ENCODE peak calls at places on chromosomes 7 and 10, in five cellular contexts. One of them, this sample, is unnamed.

GRCh38 chr10:71093531-71093930 is 118.8 kb upstream of the UNC5B start:
- DNase-seq in frontal cortex: no peak
- DNase-seq in OCI-M1: no peak
- DNase-seq in stimulated activated naive CD8-positive, alpha-beta T cell treated with anti-CD3 and anti-CD28 coated beads, Interleukin-15, Interleukin-2, amounts not matched to agents 100 U/mL and 50 U/mL, for 24 hours: no peak
- DNase-seq in NCI-H1105: no peak
- DNase-seq in this sample: no peak

GRCh38 chr10:29736325-29737208 is 101.8 kb upstream of the SVIL start:
- DNase-seq in frontal cortex: peak; percentile 81
- DNase-seq in OCI-M1: no peak
- DNase-seq in stimulated activated naive CD8-positive, alpha-beta T cell treated with anti-CD3 and anti-CD28 coated beads, Interleukin-15, Interleukin-2, amounts not matched to agents 100 U/mL and 50 U/mL, for 24 hours: peak; percentile 24
- DNase-seq in NCI-H1105: peak; percentile 12
- DNase-seq in this sample: peak; percentile 31

GRCh38 chr7:114759347-114760062 is 162.4 kb upstream of the MDFIC start:
- DNase-seq in frontal cortex: no peak
- DNase-seq in OCI-M1: no peak
- DNase-seq in stimulated activated naive CD8-positive, alpha-beta T cell treated with anti-CD3 and anti-CD28 coated beads, Interleukin-15, Interleukin-2, amounts not matched to agents 100 U/mL and 50 U/mL, for 24 hours: no peak
- DNase-seq in NCI-H1105: no peak
- DNase-seq in this sample: no peak

GRCh38 chr10:132497788-132498561 is 39.6 kb upstream of the INPP5A start:
- DNase-seq in frontal cortex: no peak
- DNase-seq in OCI-M1: no peak
- DNase-seq in stimulated activated naive CD8-positive, alpha-beta T cell treated with anti-CD3 and anti-CD28 coated beads, Interleukin-15, Interleukin-2, amounts not matched to agents 100 U/mL and 50 U/mL, for 24 hours: no peak
- DNase-seq in NCI-H1105: no peak
- DNase-seq in this sample: no peak

GRCh38 chr10:100485336-100485735 is 22.5 kb downstream of the WNT8B start:
- DNase-seq in frontal cortex: no peak
- DNase-seq in OCI-M1: no peak
- DNase-seq in stimulated activated naive CD8-positive, alpha-beta T cell treated with anti-CD3 and anti-CD28 coated beads, Interleukin-15, Interleukin-2, amounts not matched to agents 100 U/mL and 50 U/mL, for 24 hours: no peak
- DNase-seq in NCI-H1105: no peak
- DNase-seq in this sample: no peak

GRCh38 chr7:7114575-7115291 is 67.6 kb upstream of the C1GALT1 start:
- DNase-seq in frontal cortex: no peak
- DNase-seq in OCI-M1: no peak
- DNase-seq in stimulated activated naive CD8-positive, alpha-beta T cell treated with anti-CD3 and anti-CD28 coated beads, Interleukin-15, Interleukin-2, amounts not matched to agents 100 U/mL and 50 U/mL, for 24 hours: no peak
- DNase-seq in NCI-H1105: no peak
- DNase-seq in this sample: no peak

GRCh38 chr7:105156731-105157130 is 142.7 kb downstream of the KMT2E start:
- DNase-seq in frontal cortex: no peak
- DNase-seq in OCI-M1: no peak
- DNase-seq in stimulated activated naive CD8-positive, alpha-beta T cell treated with anti-CD3 and anti-CD28 coated beads, Interleukin-15, Interleukin-2, amounts not matched to agents 100 U/mL and 50 U/mL, for 24 hours: no peak
- DNase-seq in NCI-H1105: no peak
- DNase-seq in this sample: no peak

GRCh38 chr10:86782691-86783418 is 26.4 kb downstream of the BMPR1A start:
- DNase-seq in frontal cortex: no peak
- DNase-seq in OCI-M1: no peak
- DNase-seq in stimulated activated naive CD8-positive, alpha-beta T cell treated with anti-CD3 and anti-CD28 coated beads, Interleukin-15, Interleukin-2, amounts not matched to agents 100 U/mL and 50 U/mL, for 24 hours: no peak
- DNase-seq in NCI-H1105: no peak
- DNase-seq in this sample: no peak

GRCh38 chr7:50681451-50682045 is 101.1 kb downstream of the GRB10 start:
- DNase-seq in frontal cortex: no peak
- DNase-seq in OCI-M1: no peak
- DNase-seq in stimulated activated naive CD8-positive, alpha-beta T cell treated with anti-CD3 and anti-CD28 coated beads, Interleukin-15, Interleukin-2, amounts not matched to agents 100 U/mL and 50 U/mL, for 24 hours: no peak
- DNase-seq in NCI-H1105: no peak
- DNase-seq in this sample: no peak

GRCh38 chr10:123974406-123974805 is 82.8 kb upstream of the CPXM2 start:
- DNase-seq in frontal cortex: no peak
- DNase-seq in OCI-M1: peak; percentile 17
- DNase-seq in stimulated activated naive CD8-positive, alpha-beta T cell treated with anti-CD3 and anti-CD28 coated beads, Interleukin-15, Interleukin-2, amounts not matched to agents 100 U/mL and 50 U/mL, for 24 hours: no peak
- DNase-seq in NCI-H1105: no peak
- DNase-seq in this sample: no peak

GRCh38 chr10:103605359-103606156 is 112.1 kb downstream of the NEURL1 start:
- DNase-seq in frontal cortex: peak; percentile 71
- DNase-seq in OCI-M1: peak; percentile 69
- DNase-seq in stimulated activated naive CD8-positive, alpha-beta T cell treated with anti-CD3 and anti-CD28 coated beads, Interleukin-15, Interleukin-2, amounts not matched to agents 100 U/mL and 50 U/mL, for 24 hours: peak; percentile 55
- DNase-seq in NCI-H1105: no peak
- DNase-seq in this sample: peak; percentile 49

GRCh38 chr10:124303662-124304418 is 114.9 kb downstream of the OAT start:
- DNase-seq in frontal cortex: no peak
- DNase-seq in OCI-M1: no peak
- DNase-seq in stimulated activated naive CD8-positive, alpha-beta T cell treated with anti-CD3 and anti-CD28 coated beads, Interleukin-15, Interleukin-2, amounts not matched to agents 100 U/mL and 50 U/mL, for 24 hours: no peak
- DNase-seq in NCI-H1105: no peak
- DNase-seq in this sample: no peak

GRCh38 chr7:143375298-143376034 is 5.7 kb upstream of the ZYX start:
- DNase-seq in frontal cortex: no peak
- DNase-seq in OCI-M1: no peak
- DNase-seq in stimulated activated naive CD8-positive, alpha-beta T cell treated with anti-CD3 and anti-CD28 coated beads, Interleukin-15, Interleukin-2, amounts not matched to agents 100 U/mL and 50 U/mL, for 24 hours: peak; percentile 50
- DNase-seq in NCI-H1105: no peak
- DNase-seq in this sample: peak; percentile 50

GRCh38 chr7:101787864-101788263 is 29.6 kb upstream of the CUX1 start:
- DNase-seq in frontal cortex: no peak
- DNase-seq in OCI-M1: no peak
- DNase-seq in stimulated activated naive CD8-positive, alpha-beta T cell treated with anti-CD3 and anti-CD28 coated beads, Interleukin-15, Interleukin-2, amounts not matched to agents 100 U/mL and 50 U/mL, for 24 hours: no peak
- DNase-seq in NCI-H1105: no peak
- DNase-seq in this sample: no peak

GRCh38 chr7:112630565-112630964 is 149.8 kb downstream of the LSMEM1 start:
- DNase-seq in frontal cortex: no peak
- DNase-seq in OCI-M1: no peak
- DNase-seq in stimulated activated naive CD8-positive, alpha-beta T cell treated with anti-CD3 and anti-CD28 coated beads, Interleukin-15, Interleukin-2, amounts not matched to agents 100 U/mL and 50 U/mL, for 24 hours: no peak
- DNase-seq in NCI-H1105: no peak
- DNase-seq in this sample: no peak

GRCh38 chr10:45491061-45491460 is 117.0 kb downstream of the ALOX5 start:
- DNase-seq in frontal cortex: no peak
- DNase-seq in OCI-M1: no peak
- DNase-seq in stimulated activated naive CD8-positive, alpha-beta T cell treated with anti-CD3 and anti-CD28 coated beads, Interleukin-15, Interleukin-2, amounts not matched to agents 100 U/mL and 50 U/mL, for 24 hours: no peak
- DNase-seq in NCI-H1105: no peak
- DNase-seq in this sample: no peak

GRCh38 chr7:12403287-12404181 is at the start of gene VWDE:
- DNase-seq in frontal cortex: peak; percentile 37
- DNase-seq in OCI-M1: peak; percentile 79
- DNase-seq in stimulated activated naive CD8-positive, alpha-beta T cell treated with anti-CD3 and anti-CD28 coated beads, Interleukin-15, Interleukin-2, amounts not matched to agents 100 U/mL and 50 U/mL, for 24 hours: peak; percentile 62
- DNase-seq in NCI-H1105: peak; percentile 95
- DNase-seq in this sample: peak; percentile 59

GRCh38 chr7:105389090-105389650 is 449 bp upstream of the SRPK2 start:
- DNase-seq in frontal cortex: no peak
- DNase-seq in OCI-M1: peak; percentile 46
- DNase-seq in stimulated activated naive CD8-positive, alpha-beta T cell treated with anti-CD3 and anti-CD28 coated beads, Interleukin-15, Interleukin-2, amounts not matched to agents 100 U/mL and 50 U/mL, for 24 hours: peak; percentile 43
- DNase-seq in NCI-H1105: no peak
- DNase-seq in this sample: peak; percentile 36

GRCh38 chr7:134802762-134803161 is 23.3 kb downstream of the CALD1 start:
- DNase-seq in frontal cortex: no peak
- DNase-seq in OCI-M1: no peak
- DNase-seq in stimulated activated naive CD8-positive, alpha-beta T cell treated with anti-CD3 and anti-CD28 coated beads, Interleukin-15, Interleukin-2, amounts not matched to agents 100 U/mL and 50 U/mL, for 24 hours: no peak
- DNase-seq in NCI-H1105: no peak
- DNase-seq in this sample: no peak

GRCh38 chr10:33136271-33136670 is 178.2 kb upstream of the ITGB1 start:
- DNase-seq in frontal cortex: no peak
- DNase-seq in OCI-M1: no peak
- DNase-seq in stimulated activated naive CD8-positive, alpha-beta T cell treated with anti-CD3 and anti-CD28 coated beads, Interleukin-15, Interleukin-2, amounts not matched to agents 100 U/mL and 50 U/mL, for 24 hours: no peak
- DNase-seq in NCI-H1105: no peak
- DNase-seq in this sample: no peak

GRCh38 chr7:109308816-109309215 is 739.1 kb downstream of the DNAJB9 start:
- DNase-seq in frontal cortex: no peak
- DNase-seq in OCI-M1: no peak
- DNase-seq in stimulated activated naive CD8-positive, alpha-beta T cell treated with anti-CD3 and anti-CD28 coated beads, Interleukin-15, Interleukin-2, amounts not matched to agents 100 U/mL and 50 U/mL, for 24 hours: no peak
- DNase-seq in NCI-H1105: no peak
- DNase-seq in this sample: no peak

GRCh38 chr7:79317728-79318127 is 135.7 kb downstream of the MAGI2 start:
- DNase-seq in frontal cortex: no peak
- DNase-seq in OCI-M1: no peak
- DNase-seq in stimulated activated naive CD8-positive, alpha-beta T cell treated with anti-CD3 and anti-CD28 coated beads, Interleukin-15, Interleukin-2, amounts not matched to agents 100 U/mL and 50 U/mL, for 24 hours: no peak
- DNase-seq in NCI-H1105: no peak
- DNase-seq in this sample: no peak

GRCh38 chr10:84156768-84157167 is 16.8 kb upstream of the GPR15LG start:
- DNase-seq in frontal cortex: no peak
- DNase-seq in OCI-M1: peak; percentile 11
- DNase-seq in stimulated activated naive CD8-positive, alpha-beta T cell treated with anti-CD3 and anti-CD28 coated beads, Interleukin-15, Interleukin-2, amounts not matched to agents 100 U/mL and 50 U/mL, for 24 hours: peak; percentile 60
- DNase-seq in NCI-H1105: no peak
- DNase-seq in this sample: peak; percentile 62

GRCh38 chr10:74025380-74025978 is 27.6 kb downstream of the VCL start:
- DNase-seq in frontal cortex: no peak
- DNase-seq in OCI-M1: peak; percentile 24
- DNase-seq in stimulated activated naive CD8-positive, alpha-beta T cell treated with anti-CD3 and anti-CD28 coated beads, Interleukin-15, Interleukin-2, amounts not matched to agents 100 U/mL and 50 U/mL, for 24 hours: no peak
- DNase-seq in NCI-H1105: no peak
- DNase-seq in this sample: no peak

GRCh38 chr10:5560844-5561703 is 36.3 kb downstream of the CALML3 start:
- DNase-seq in frontal cortex: no peak
- DNase-seq in OCI-M1: no peak
- DNase-seq in stimulated activated naive CD8-positive, alpha-beta T cell treated with anti-CD3 and anti-CD28 coated beads, Interleukin-15, Interleukin-2, amounts not matched to agents 100 U/mL and 50 U/mL, for 24 hours: no peak
- DNase-seq in NCI-H1105: no peak
- DNase-seq in this sample: no peak

GRCh38 chr7:89772276-89772675 is 382.0 kb upstream of the STEAP1 start:
- DNase-seq in frontal cortex: no peak
- DNase-seq in OCI-M1: no peak
- DNase-seq in stimulated activated naive CD8-positive, alpha-beta T cell treated with anti-CD3 and anti-CD28 coated beads, Interleukin-15, Interleukin-2, amounts not matched to agents 100 U/mL and 50 U/mL, for 24 hours: no peak
- DNase-seq in NCI-H1105: no peak
- DNase-seq in this sample: no peak

GRCh38 chr10:131749767-131750142 is 151.1 kb upstream of the PPP2R2D start:
- DNase-seq in frontal cortex: no peak
- DNase-seq in OCI-M1: no peak
- DNase-seq in stimulated activated naive CD8-positive, alpha-beta T cell treated with anti-CD3 and anti-CD28 coated beads, Interleukin-15, Interleukin-2, amounts not matched to agents 100 U/mL and 50 U/mL, for 24 hours: no peak
- DNase-seq in NCI-H1105: no peak
- DNase-seq in this sample: no peak